ENCODE peak calls at places on chromosomes 5 and 9, in five cellular contexts. N is neural progenitor cell, O is NT2/D1, D is ascending aorta, Y is GM23338. A is an unnamed sample. For H3K4me1, the result is how much of the 10 kb centered on the place peaks cover.

GRCh38 chr9:68969538-68969937 is 44.4 kb downstream of the PRKACG start:
- DNase-seq in Y (no peak), N (no peak), O (no peak), D (no peak), A (no peak)

GRCh38 chr5:6377121-6377520 is 1.2 kb downstream of the MED10 start:
- DNase-seq in D (peak), Y (no peak), N (no peak), O (no peak), A (no peak)

GRCh38 chr9:132005896-132006295 is 73.8 kb downstream of the MED27 start:
- DNase-seq in Y (no peak), D (no peak), N (no peak), O (no peak), A (no peak)

GRCh38 chr9:90141723-90142122 is 500.9 kb downstream of the DIRAS2 start:
- DNase-seq in O (no peak), N (peak), Y (peak), D (no peak), A (peak)

GRCh38 chr5:32168460-32169033 is 5.6 kb downstream of the GOLPH3 start:
- DNase-seq in Y (no peak), D (no peak), N (no peak), O (no peak), A (no peak)

GRCh38 chr9:19431361-19432171 is 22.8 kb downstream of the ACER2 start:
- DNase-seq in O (no peak), D (peak), N (no peak), Y (no peak), A (no peak)

GRCh38 chr5:96094904-96095303 is 133.3 kb upstream of the ELL2 start:
- DNase-seq in N (no peak), O (no peak), Y (no peak), D (no peak), A (no peak)

GRCh38 chr9:70111641-70112236 is 68.1 kb downstream of the MAMDC2 start:
- DNase-seq in D (no peak), N (no peak), Y (no peak), O (no peak), A (no peak)

GRCh38 chr5:147349241-147349640 is 114.4 kb downstream of the STK32A start:
- DNase-seq in Y (no peak), O (no peak), D (no peak), N (no peak), A (no peak)

GRCh38 chr5:157390179-157390923 is 69.7 kb upstream of the NIPAL4 start:
- DNase-seq in D (no peak), N (no peak), Y (no peak), O (no peak), A (peak)

GRCh38 chr9:16871358-16872151 is 1.1 kb upstream of the BNC2 start:
- DNase-seq in O (no peak), Y (peak), N (peak), D (peak), A (peak)

GRCh38 chr5:68406767-68407232 is 191.2 kb downstream of the PIK3R1 start:
- DNase-seq in D (no peak), Y (no peak), O (no peak), N (no peak), A (no peak)

GRCh38 chr5:112863549-112863948 is 2.5 kb downstream of the SRP19 start:
- DNase-seq in Y (no peak), D (no peak), N (no peak), O (no peak), A (no peak)
- H3K4me3 ChIP-seq in Y (no peak), D (no peak), N (no peak), O (peak), A (no peak)

GRCh38 chr9:38039090-38039906 is 29.7 kb downstream of the SHB start:
- DNase-seq in O (no peak), N (no peak), Y (no peak), D (no peak), A (no peak)

GRCh38 chr9:38043931-38044623 is 24.9 kb downstream of the SHB start:
- DNase-seq in D (no peak), O (no peak), N (no peak), Y (no peak), A (no peak)

GRCh38 chr9:38039907-38040682 is 28.9 kb downstream of the SHB start:
- DNase-seq in O (no peak), D (no peak), N (no peak), Y (no peak), A (no peak)

GRCh38 chr9:38042626-38043359 is 26.2 kb downstream of the SHB start:
- DNase-seq in N (no peak), D (no peak), Y (no peak), O (no peak), A (no peak)

GRCh38 chr9:38041564-38042267 is 27.3 kb downstream of the SHB start:
- DNase-seq in O (no peak), D (no peak), N (no peak), Y (no peak), A (no peak)
- H3K4me1 ChIP-seq in O (under half), D (under half), N (under half), Y (under half), A (under half)

GRCh38 chr9:14314929-14315753 is 1.2 kb upstream of the NFIB start:
- DNase-seq in N (peak), O (peak), Y (peak), D (peak), A (peak)

GRCh38 chr9:14313951-14314423 is at the start of gene NFIB:
- DNase-seq in N (peak), Y (peak), D (peak), O (peak), A (peak)

GRCh38 chr9:14313378-14313940 is 482 bp downstream of the NFIB start:
- DNase-seq in D (no peak), O (peak), Y (peak), N (peak), A (peak)

GRCh38 chr9:14315754-14316573 is 2.0 kb upstream of the NFIB start:
- DNase-seq in N (peak), O (peak), Y (peak), D (peak), A (peak)

GRCh38 chr9:14314424-14314928 is 535 bp upstream of the NFIB start:
- DNase-seq in Y (peak), N (peak), D (peak), O (peak), A (peak)
- H3K4me3 ChIP-seq in Y (peak), N (peak), D (peak), O (peak), A (peak)

GRCh38 chr5:150512368-150512747 is 4.4 kb downstream of the NDST1 start:
- DNase-seq in N (no peak), Y (no peak), D (peak), O (no peak), A (no peak)
- H3K4me1 ChIP-seq in N (under half), Y (under half), D (under half), O (under half), A (half or more)

DNA sequence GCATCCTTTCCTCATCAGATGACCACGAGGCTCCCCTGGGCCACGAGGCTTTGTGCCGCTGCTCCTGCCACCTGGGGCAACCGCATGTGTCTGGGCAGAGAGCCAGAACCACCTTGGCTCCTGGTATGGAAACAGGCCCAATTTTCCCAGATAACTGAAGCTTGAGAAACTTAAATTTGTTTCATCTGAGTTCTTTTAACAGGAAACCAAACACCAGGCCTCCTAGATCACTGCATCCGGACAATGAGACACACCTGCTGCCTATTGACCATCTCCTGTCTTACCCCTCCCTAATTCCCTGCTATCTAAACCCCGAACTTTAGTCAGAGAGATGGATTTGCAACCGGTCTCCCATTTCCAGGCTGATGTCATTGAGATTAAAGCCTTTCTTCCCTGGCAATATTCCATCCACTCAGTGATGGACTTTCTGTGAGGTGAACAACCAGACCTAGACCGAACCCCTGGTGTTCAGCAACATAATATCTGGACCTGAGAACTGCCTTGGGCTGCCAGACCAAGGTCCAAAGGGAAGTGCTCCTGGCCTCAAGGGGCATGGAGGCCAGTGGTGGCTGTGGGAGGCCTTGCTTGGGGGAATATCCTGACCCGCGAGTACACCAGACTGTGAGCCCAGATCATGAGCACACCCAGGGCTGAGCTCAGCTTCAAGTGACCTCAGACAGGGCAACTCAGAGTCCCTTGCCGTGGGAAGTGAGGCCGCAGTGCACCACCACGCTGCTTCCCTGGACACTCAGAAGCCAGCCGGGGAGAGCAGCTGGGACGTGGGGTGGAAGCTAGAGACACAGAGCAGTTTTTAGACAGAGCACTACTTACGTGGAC is 199.7 kb downstream of the HSPA4 start:
- DNase-seq in O (no peak), Y (no peak), D (no peak), N (no peak), A (peak)
- H3K4me3 ChIP-seq in O (peak), Y (no peak), D (no peak), N (no peak), A (peak)

GRCh38 chr9:123339666-123340414 is 16.2 kb upstream of the CRB2 start:
- DNase-seq in N (no peak), O (no peak), D (no peak), Y (no peak), A (peak)
- H3K4me1 ChIP-seq in N (under half), O (under half), D (under half), Y (under half), A (under half)

GRCh38 chr5:180491496-180491895 is 2.7 kb upstream of the CNOT6 start:
- DNase-seq in Y (peak), N (no peak), O (peak), D (peak), A (peak)
- H3K4me3 ChIP-seq in Y (peak), N (no peak), O (no peak), D (no peak), A (no peak)

GRCh38 chr5:90158131-90158530 is 251.4 kb downstream of the CETN3 start:
- DNase-seq in O (no peak), D (no peak), N (no peak), Y (no peak), A (no peak)
- H3K4me1 ChIP-seq in O (under half), D (under half), N (under half), Y (under half), A (under half)